ENCODE peak calls at places on chromosome 7, in six cellular contexts. O is germinal center; I is KBM-7; S is pons; H is stimulated activated CD4-positive, alpha-beta T cell treated with anti-CD3 and anti-CD28 coated beads, TNF-alpha, amount 100 ng/mL, for 24 hours; K is neural progenitor cell. A is an unnamed sample.

GRCh38 chr7:99312316-99313203 is 13.1 kb upstream of the ARPC1A start:
- DNase-seq in O (peak; percentile 77), I (peak; percentile 78), S (peak; percentile 73), H (peak; percentile 64), K (peak; percentile 78), A (peak; percentile 91)

GRCh38 chr7:5709347-5709950 is 72.0 kb downstream of the RNF216 start:
- DNase-seq in O (no peak), I (no peak), S (no peak), H (no peak), K (no peak), A (no peak)

GRCh38 chr7:80412842-80413241 is 99.0 kb downstream of the GNAT3 start:
- DNase-seq in O (no peak), I (no peak), S (no peak), H (no peak), K (no peak), A (no peak)

GRCh38 chr7:35370694-35371093 is 116.8 kb upstream of the TBX20 start:
- DNase-seq in O (no peak), I (no peak), S (no peak), H (no peak), K (peak; percentile 27), A (no peak)

GRCh38 chr7:53466396-53466795 is 431.0 kb downstream of the POM121L12 start:
- DNase-seq in O (no peak), I (no peak), S (no peak), H (no peak), K (no peak), A (no peak)

GRCh38 chr7:1754345-1754908 is 84.3 kb downstream of the ELFN1 start:
- DNase-seq in O (no peak), I (no peak), S (no peak), H (no peak), K (no peak), A (no peak)

GRCh38 chr7:44735403-44736165 is 13.1 kb upstream of the ZMIZ2 start:
- DNase-seq in O (no peak), I (no peak), S (no peak), H (no peak), K (no peak), A (no peak)

GRCh38 chr7:75875113-75876080 is 3.4 kb upstream of the RHBDD2 start:
- DNase-seq in O (no peak), I (no peak), S (no peak), H (no peak), K (no peak), A (no peak)

GRCh38 chr7:7647495-7648036 is 7.0 kb downstream of the UMAD1 start:
- DNase-seq in O (no peak), I (no peak), S (no peak), H (no peak), K (no peak), A (no peak)

GRCh38 chr7:156907656-156908055 is 14.7 kb upstream of the LMBR1 start:
- DNase-seq in O (no peak), I (no peak), S (no peak), H (no peak), K (no peak), A (no peak)